ENCODE peak calls at places on chromosome 6, in four cellular contexts. D is PC-9, H is fibroblast of lung, U is astrocyte. M is an unnamed sample. For H3K4me1, the result is how much of the 10 kb centered on the place peaks cover.

GRCh38 chr6:150310539-150310938 is 58.3 kb upstream of the IYD start:
- DNase-seq in U (no peak), D (no peak), H (no peak), M (no peak)

GRCh38 chr6:93176070-93176469 is 243.3 kb downstream of the EPHA7 start:
- DNase-seq in U (no peak), D (no peak), H (no peak), M (no peak)

GRCh38 chr6:70717038-70717801 is 49.5 kb downstream of the SMAP1 start:
- DNase-seq in U (no peak), D (no peak), H (no peak), M (no peak)

GRCh38 chr6:5713519-5713918 is 293.2 kb downstream of the NRN1 start:
- DNase-seq in U (no peak), D (no peak), H (no peak), M (no peak)

GRCh38 chr6:13402711-13403110 is 74.4 kb upstream of the TBC1D7 start:
- DNase-seq in D (no peak), H (peak), U (peak), M (peak)

GRCh38 chr6:7640607-7641577 is 50.9 kb downstream of the SNRNP48 start:
- DNase-seq in U (peak), D (peak), H (peak), M (peak)

GRCh38 chr6:91094341-91094740 is 507.5 kb upstream of the MAP3K7 start:
- DNase-seq in H (no peak), U (no peak), D (no peak), M (no peak)

GRCh38 chr6:33610057-33610456 is 11.1 kb upstream of the ITPR3 start:
- DNase-seq in U (no peak), D (no peak), H (no peak), M (no peak)

GRCh38 chr6:13415276-13415675 is 72.1 kb downstream of the GFOD1 start:
- DNase-seq in H (no peak), D (no peak), U (no peak), M (no peak)

GRCh38 chr6:144110210-144110609 is 14.8 kb upstream of the SF3B5 start:
- DNase-seq in H (no peak), U (no peak), D (no peak), M (no peak)

GRCh38 chr6:122286512-122286911 is 112.9 kb upstream of the HSF2 start:
- DNase-seq in U (no peak), D (no peak), H (no peak), M (no peak)

GRCh38 chr6:35287671-35288396 is 9.8 kb upstream of the DEF6 start:
- DNase-seq in D (no peak), H (peak), U (no peak), M (no peak)

GRCh38 chr6:163901681-163902080 is 487.2 kb downstream of the QKI start:
- DNase-seq in D (no peak), U (no peak), H (no peak), M (no peak)
- H3K4me3 ChIP-seq in D (no peak), U (no peak), H (no peak), M (no peak)

GRCh38 chr6:10383312-10384063 is 31.4 kb downstream of the TFAP2A start:
- DNase-seq in D (peak), U (no peak), H (no peak), M (peak)
- TF ChIP-seq EZH2 in D (no peak), U (peak), H (no peak), M (no peak)

DNA sequence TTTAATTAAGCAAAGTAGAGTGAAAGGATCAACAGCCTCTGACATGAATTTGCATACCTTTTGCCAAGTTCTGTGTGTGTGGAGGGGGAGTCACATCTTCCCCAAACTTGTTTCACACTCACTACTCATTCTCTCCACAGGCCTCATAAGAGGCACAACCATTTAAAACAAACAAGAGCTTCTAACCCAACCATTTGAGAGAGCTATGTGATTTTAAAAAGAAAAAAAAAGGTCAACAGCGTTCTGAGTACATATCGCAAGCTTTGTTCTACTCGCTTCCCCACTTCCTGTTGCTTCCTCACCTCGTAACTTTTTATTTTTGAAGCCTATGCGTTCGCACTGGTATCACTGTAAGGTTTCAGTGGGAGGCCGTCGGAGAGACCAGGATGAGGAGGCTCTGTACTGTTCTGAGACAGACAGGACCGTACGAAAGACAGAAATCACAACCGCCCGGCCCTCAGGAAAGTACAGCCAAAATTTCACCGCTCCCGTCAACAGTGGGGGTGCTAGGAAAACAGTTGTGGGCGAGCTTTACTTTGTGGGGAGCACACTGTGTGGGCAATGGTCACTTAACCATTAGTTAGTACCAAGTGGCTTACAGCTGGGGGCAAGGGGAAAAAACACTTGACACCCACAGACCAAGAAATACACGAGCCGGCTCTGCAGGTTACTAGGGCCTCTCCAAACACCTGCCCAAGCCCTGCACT is 61.3 kb downstream of the TRERF1 start:
- DNase-seq in U (no peak), D (no peak), H (no peak), M (no peak)
- H3K4me1 ChIP-seq in U (under half), D (under half), H (under half), M (under half)

GRCh38 chr6:1130692-1131091 is 181.2 kb upstream of the FOXQ1 start:
- DNase-seq in D (no peak), H (no peak), U (no peak), M (no peak)
- H3K4me3 ChIP-seq in D (no peak), H (no peak), U (no peak), M (no peak)

M was measured in PC-3.